ENCODE peak calls at places on chromosome 9, in nine cellular contexts. P is body of pancreas, Z is endodermal cell, G is ovary, B is IMR-90, Y is heart right ventricle, T is psoas muscle, L is left ventricle myocardium inferior, F is sigmoid colon. W is an unnamed sample. For H3K27me3, the result is how much of the 10 kb centered on the place peaks cover.

GRCh38 chr9:73200694-73201432 is 49.2 kb downstream of the ANXA1 start:
- DNase-seq in P (no peak), Z (no peak), G (no peak), B (peak), Y (no peak), T (no peak), L (no peak), F (no peak), W (no peak)

GRCh38 chr9:135156525-135157510 is 69.3 kb downstream of the OLFM1 start:
- DNase-seq in P (peak), Z (peak), G (peak), B (peak), Y (peak), T (peak), L (peak), F (no peak), W (no peak)

GRCh38 chr9:93958121-93958874 is 3.1 kb upstream of the BARX1 start:
- DNase-seq in P (no peak), Z (peak), G (no peak), B (no peak), Y (no peak), T (no peak), L (no peak), F (peak), W (no peak)

GRCh38 chr9:93670208-93671029 is 94.0 kb downstream of the PHF2 start:
- DNase-seq in P (peak), Z (peak), G (peak), B (peak), Y (peak), T (peak), L (peak), F (peak), W (no peak)

GRCh38 chr9:7376838-7377237 is 422.7 kb downstream of the DMAC1 start:
- DNase-seq in P (no peak), Z (no peak), G (no peak), B (no peak), Y (no peak), T (no peak), L (no peak), F (no peak), W (no peak)

GRCh38 chr9:33239922-33240321 is at the start of gene SPINK4:
- DNase-seq in P (no peak), Z (no peak), G (no peak), B (peak), Y (peak), T (peak), L (peak), F (no peak), W (no peak)

GRCh38 chr9:76926324-76926731 is 20.4 kb upstream of the PRUNE2 start:
- DNase-seq in P (no peak), Z (no peak), G (no peak), B (peak), Y (no peak), T (no peak), L (no peak), F (no peak), W (peak)

GRCh38 chr9:91458905-91459304 is 35.3 kb upstream of the NFIL3 start:
- DNase-seq in P (no peak), Z (peak), G (no peak), B (no peak), Y (no peak), T (no peak), L (no peak), F (no peak), W (no peak)

GRCh38 chr9:138059196-138059595 is 181.6 kb downstream of the CACNA1B start:
- DNase-seq in P (no peak), Z (no peak), G (no peak), B (no peak), Y (no peak), T (no peak), L (no peak), F (peak), W (no peak)

GRCh38 chr9:126853667-126854066 is 6.8 kb upstream of the ZBTB34 start:
- DNase-seq in P (no peak), Z (peak), G (no peak), B (peak), Y (no peak), T (no peak), L (no peak), F (no peak), W (no peak)

GRCh38 chr9:6873862-6874261 is 116.1 kb downstream of the KDM4C start:
- DNase-seq in P (no peak), Z (no peak), G (no peak), B (peak), Y (no peak), T (no peak), L (no peak), F (no peak), W (no peak)

GRCh38 chr9:12464368-12464767 is 228.8 kb upstream of the TYRP1 start:
- DNase-seq in P (no peak), Z (no peak), G (no peak), B (no peak), Y (no peak), T (no peak), L (no peak), F (no peak), W (no peak)

GRCh38 chr9:89328064-89328463 is 9.8 kb downstream of the SECISBP2 start:
- DNase-seq in P (no peak), Z (no peak), G (no peak), B (peak), Y (no peak), T (no peak), L (no peak), F (no peak), W (no peak)

GRCh38 chr9:33153666-33154065 is 13.5 kb downstream of the B4GALT1 start:
- DNase-seq in P (no peak), Z (no peak), G (no peak), B (no peak), Y (no peak), T (no peak), L (no peak), F (no peak), W (no peak)

GRCh38 chr9:87667164-87667738 is 58.7 kb upstream of the CTSL start:
- DNase-seq in P (no peak), Z (peak), G (no peak), B (no peak), Y (no peak), T (no peak), L (no peak), F (no peak), W (no peak)

GRCh38 chr9:107049046-107049824 is 186.3 kb downstream of the ZNF462 start:
- DNase-seq in P (no peak), Z (peak), G (no peak), B (no peak), Y (no peak), T (no peak), L (no peak), F (no peak), W (no peak)

GRCh38 chr9:132494857-132495256 is 84.8 kb downstream of the CFAP77 start:
- DNase-seq in P (no peak), Z (no peak), G (no peak), B (no peak), Y (no peak), T (no peak), L (no peak), F (no peak), W (no peak)

GRCh38 chr9:93288341-93288740 is 104.4 kb downstream of the WNK2 start:
- DNase-seq in P (no peak), Z (peak), G (no peak), B (no peak), Y (no peak), T (no peak), L (no peak), F (no peak), W (no peak)

GRCh38 chr9:125867752-125868400 is 120.7 kb downstream of the PBX3 start:
- DNase-seq in P (no peak), Z (no peak), G (no peak), B (peak), Y (no peak), T (no peak), L (no peak), F (no peak), W (no peak)

GRCh38 chr9:88593537-88594185 is 58.7 kb downstream of the NXNL2 start:
- DNase-seq in P (peak), Z (no peak), G (peak), B (peak), Y (peak), T (no peak), L (no peak), F (no peak), W (no peak)

DNA sequence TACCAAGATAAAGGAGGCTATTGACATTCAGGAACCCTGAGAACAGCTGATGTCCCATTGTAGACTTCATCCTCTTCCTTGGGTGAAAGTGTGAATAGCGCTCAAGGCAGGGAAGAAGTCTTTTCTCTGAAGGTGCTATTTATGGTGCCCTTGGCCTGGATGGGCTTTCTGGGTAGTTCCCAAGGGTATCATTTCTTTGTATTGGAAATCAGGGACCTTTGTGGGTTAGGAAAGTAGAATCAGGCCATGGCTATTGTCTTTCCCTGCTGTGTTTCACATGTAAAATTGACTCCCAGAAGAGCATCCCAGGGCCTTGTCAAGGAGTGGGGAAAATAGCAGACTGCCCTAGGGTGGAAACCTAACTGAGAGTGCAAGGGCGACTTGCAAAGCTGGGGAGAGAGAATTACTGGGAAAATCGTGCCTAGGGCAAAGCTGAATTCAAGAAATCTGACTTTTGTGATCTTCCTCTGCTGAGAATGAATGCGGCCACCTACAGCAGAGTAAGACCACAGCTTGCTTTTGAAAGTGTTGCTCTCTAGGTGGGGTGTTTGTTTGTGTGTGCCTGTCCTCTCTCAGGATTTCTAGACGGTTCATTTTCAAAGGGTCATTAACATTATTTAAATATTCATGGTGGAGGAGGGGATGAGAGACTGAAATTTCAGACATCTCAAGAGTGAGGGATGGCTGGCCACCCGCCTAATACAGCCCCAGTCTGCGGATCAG is 160.6 kb downstream of the C9orf152 start:
- DNase-seq in P (no peak), Z (peak), G (no peak), B (no peak), Y (no peak), T (no peak), L (no peak), F (no peak), W (no peak)
- H3K4me3 ChIP-seq in P (no peak), Z (peak), G (peak), B (no peak), Y (no peak), T (peak), L (peak), F (peak), W (no peak)

GRCh38 chr9:71245651-71246050 is 124.2 kb upstream of the TRPM3 start:
- DNase-seq in P (no peak), Z (no peak), G (no peak), B (no peak), Y (no peak), T (no peak), L (no peak), F (no peak), W (no peak)

GRCh38 chr9:71254592-71255277 is 133.3 kb upstream of the TRPM3 start:
- DNase-seq in P (no peak), Z (no peak), G (no peak), B (no peak), Y (no peak), T (no peak), L (no peak), F (no peak), W (no peak)

GRCh38 chr9:71250626-71251025 is 129.2 kb upstream of the TRPM3 start:
- DNase-seq in P (no peak), Z (peak), G (no peak), B (no peak), Y (no peak), T (no peak), L (no peak), F (no peak), W (no peak)

GRCh38 chr9:71253021-71253420 is 131.6 kb upstream of the TRPM3 start:
- DNase-seq in P (no peak), Z (no peak), G (no peak), B (no peak), Y (no peak), T (no peak), L (no peak), F (no peak), W (no peak)

GRCh38 chr9:71249729-71250317 is 128.4 kb upstream of the TRPM3 start:
- DNase-seq in P (peak), Z (peak), G (no peak), B (peak), Y (peak), T (no peak), L (no peak), F (no peak), W (peak)
- TF ChIP-seq CTCF in P (peak), Z (peak), G (peak), B (peak), Y (peak), T (peak), L (peak), F (no peak), W (peak)

GRCh38 chr9:124767830-124768229 is 3.3 kb downstream of the NR6A1 start:
- DNase-seq in P (no peak), Z (no peak), G (no peak), B (no peak), Y (no peak), T (no peak), L (no peak), F (no peak), W (no peak)

GRCh38 chr9:124764774-124765438 is 6.2 kb downstream of the NR6A1 start:
- DNase-seq in P (no peak), Z (no peak), G (no peak), B (no peak), Y (no peak), T (no peak), L (no peak), F (no peak), W (no peak)

GRCh38 chr9:124766815-124767554 is 4.1 kb downstream of the NR6A1 start:
- DNase-seq in P (no peak), Z (no peak), G (no peak), B (no peak), Y (no peak), T (no peak), L (no peak), F (no peak), W (no peak)

GRCh38 chr9:124766326-124766725 is 4.8 kb downstream of the NR6A1 start:
- DNase-seq in P (no peak), Z (no peak), G (no peak), B (no peak), Y (no peak), T (no peak), L (no peak), F (no peak), W (no peak)

DNA sequence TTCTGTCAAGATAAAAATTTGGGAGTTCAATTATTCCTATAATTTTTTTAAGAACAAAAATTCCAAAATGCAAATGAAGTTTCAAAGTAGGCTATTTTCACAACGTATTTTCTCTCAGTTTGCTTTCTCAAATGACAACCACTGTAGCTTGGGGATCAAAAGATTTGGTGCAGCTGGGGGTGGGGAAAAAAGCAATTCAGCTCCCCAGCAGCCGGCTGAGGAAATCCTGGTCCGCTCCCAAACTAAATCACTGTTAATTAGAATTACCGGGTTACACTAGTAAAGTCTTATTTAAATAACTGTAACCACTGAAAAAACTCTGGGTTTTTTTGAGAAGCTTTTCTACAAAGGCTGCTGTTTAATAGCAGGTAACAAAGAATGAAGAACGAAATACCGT is 5.7 kb downstream of the NR6A1 start:
- DNase-seq in P (no peak), Z (no peak), G (no peak), B (no peak), Y (no peak), T (no peak), L (no peak), F (no peak), W (no peak)
- H3K27me3 ChIP-seq in P (under half), Z (under half), G (under half), B (half or more), Y (half or more), T (under half), L (half or more), F (half or more), W (under half)

DNA sequence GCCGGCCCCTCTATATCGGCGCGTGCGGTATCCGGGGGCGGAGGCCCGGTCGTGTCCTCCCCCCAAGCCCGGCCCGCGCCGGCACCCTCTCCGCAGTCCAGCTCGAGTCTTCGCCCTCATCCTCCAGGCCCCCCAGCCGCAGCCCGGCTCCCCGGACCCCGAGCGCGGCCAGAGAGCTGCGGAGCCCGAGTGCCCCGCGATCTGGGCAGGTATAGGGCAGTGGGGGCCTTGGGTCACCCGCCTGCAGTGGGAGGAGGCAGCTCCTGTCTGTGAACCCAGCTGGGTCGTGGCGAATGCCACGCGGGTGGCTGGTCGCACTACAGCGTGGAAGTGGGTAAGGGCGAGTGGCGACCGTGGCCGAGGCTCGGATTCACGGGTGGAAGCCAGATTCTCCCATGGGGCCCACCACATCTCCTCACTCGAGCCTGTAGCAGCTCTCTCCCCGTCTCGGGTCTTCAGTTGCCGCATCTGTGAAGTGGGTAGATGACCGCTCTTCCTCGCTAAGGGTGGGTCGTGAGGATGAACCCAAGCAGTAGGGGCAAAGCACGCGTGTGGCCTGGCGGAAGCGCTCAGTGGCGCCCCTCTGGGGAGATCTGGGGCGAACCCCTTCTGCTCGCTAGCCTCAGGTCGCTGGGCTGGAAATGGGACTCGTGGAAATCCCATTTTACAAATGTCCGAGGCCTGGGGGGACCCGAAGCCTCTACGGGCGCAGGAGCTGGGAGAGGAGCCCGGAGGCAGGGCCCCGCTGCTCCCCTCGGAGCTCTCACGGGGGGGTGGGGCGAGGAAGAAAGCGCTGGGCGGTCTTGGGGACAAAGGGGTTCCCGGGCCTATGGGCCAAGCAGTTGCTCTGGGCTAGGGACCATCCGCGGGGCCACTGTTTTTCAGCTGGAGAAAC is 1.9 kb downstream of the NR5A1 start:
- DNase-seq in P (no peak), Z (peak), G (no peak), B (no peak), Y (no peak), T (no peak), L (no peak), F (no peak), W (no peak)
- H3K4me3 ChIP-seq in P (no peak), Z (no peak), G (peak), B (no peak), Y (no peak), T (no peak), L (peak), F (no peak), W (no peak)

GRCh38 chr9:14320272-14321245 is 6.6 kb upstream of the NFIB start:
- DNase-seq in P (peak), Z (no peak), G (no peak), B (peak), Y (no peak), T (no peak), L (peak), F (no peak), W (peak)

GRCh38 chr9:14323969-14324366 is 10.0 kb upstream of the NFIB start:
- DNase-seq in P (no peak), Z (no peak), G (no peak), B (no peak), Y (no peak), T (no peak), L (no peak), F (no peak), W (no peak)

GRCh38 chr9:14323083-14323968 is 9.4 kb upstream of the NFIB start:
- DNase-seq in P (no peak), Z (no peak), G (no peak), B (no peak), Y (no peak), T (no peak), L (no peak), F (no peak), W (no peak)

GRCh38 chr9:14321517-14322125 is 7.7 kb upstream of the NFIB start:
- DNase-seq in P (no peak), Z (no peak), G (no peak), B (no peak), Y (no peak), T (no peak), L (no peak), F (no peak), W (no peak)

DNA sequence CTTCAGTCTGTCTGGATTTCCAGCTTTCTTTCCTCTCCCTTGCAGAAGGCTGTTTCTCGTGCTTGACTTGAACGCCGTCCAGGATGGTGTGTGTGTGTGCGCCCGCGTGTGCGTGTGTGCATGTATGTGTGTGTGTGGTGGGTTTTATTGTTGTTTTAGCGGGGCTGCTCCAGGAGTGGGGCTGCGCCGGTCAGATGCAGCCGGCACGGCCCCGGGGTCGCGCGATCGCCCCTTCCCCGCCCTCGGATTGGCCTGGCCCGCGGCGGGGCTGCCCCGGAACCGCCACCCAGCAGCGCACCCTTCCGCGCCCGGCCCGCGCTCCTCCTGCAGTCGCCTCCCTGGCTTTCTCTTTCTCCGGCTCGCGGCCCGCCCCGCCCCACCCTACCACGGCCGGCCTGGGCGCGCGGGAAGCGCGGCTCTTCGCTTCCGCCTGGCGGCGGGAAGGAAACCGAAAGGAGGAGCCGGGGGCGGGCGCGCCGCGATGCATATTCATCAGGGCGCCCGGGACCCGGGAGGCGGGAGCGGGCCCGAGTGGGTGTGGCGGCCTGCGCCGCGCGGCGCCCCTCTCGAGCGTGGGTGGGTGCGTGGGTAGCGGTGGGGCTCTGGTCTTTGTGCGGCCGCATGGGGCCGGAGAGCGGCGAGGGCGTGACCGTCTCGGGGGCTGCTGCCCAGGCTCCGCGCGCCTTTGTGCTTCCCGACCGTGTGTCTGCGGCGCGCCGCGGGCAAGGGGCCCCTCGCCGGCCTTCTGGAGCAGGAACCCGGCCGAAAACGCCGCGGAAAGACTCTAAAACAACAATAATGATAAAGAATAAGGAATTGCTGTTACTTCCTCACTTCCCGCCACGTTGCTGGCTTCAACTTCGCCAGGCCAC is 8.5 kb upstream of the NFIB start:
- DNase-seq in P (peak), Z (peak), G (peak), B (peak), Y (peak), T (peak), L (peak), F (peak), W (peak)
- TF ChIP-seq CTCF in P (peak), Z (peak), G (peak), B (peak), Y (peak), T (peak), L (peak), F (no peak), W (peak)

W was measured in BJ.